ENCODE peak calls at places on chromosomes 4 and X, in eight cellular contexts. O is A549, M is ovary, J is stomach, R is upper lobe of left lung, H is GM12878, N is H1, F is transverse colon. I is an unnamed sample.

GRCh38 chr4:7371122-7371941 is 63.4 kb downstream of the PSAPL1 start:
- DNase-seq in J (no peak), M (no peak), F (no peak), O (no peak), N (no peak), R (no peak), H (no peak), I (no peak)

GRCh38 chr4:121726642-121727268 is 30.0 kb upstream of the ANXA5 start:
- DNase-seq in H (peak; percentile 47), M (no peak), R (no peak), N (no peak), J (no peak), O (peak; percentile 29), F (no peak), I (no peak)

GRCh38 chr4:57854748-57855147 is 744.6 kb upstream of the IGFBP7 start:
- DNase-seq in M (no peak), F (no peak), N (no peak), H (no peak), O (no peak), J (no peak), R (no peak), I (no peak)

GRCh38 chrX:110944323-110944761 is 148.7 kb upstream of the CHRDL1 start:
- DNase-seq in N (peak; percentile 48), J (peak; percentile 27), H (no peak), O (no peak), F (no peak), M (no peak), R (no peak), I (no peak)

GRCh38 chrX:3548743-3549441 is 164.6 kb downstream of the PRKX start:
- DNase-seq in R (no peak), O (peak; percentile 22), M (no peak), J (no peak), F (no peak), H (no peak), N (no peak), I (no peak)

GRCh38 chr4:55947254-55947882 is 1.4 kb upstream of the CEP135 start:
- DNase-seq in R (no peak), F (peak; percentile 13), N (no peak), O (no peak), H (peak; percentile 73), J (no peak), M (no peak), I (no peak)

GRCh38 chrX:118807151-118808017 is 16.2 kb upstream of the ZCCHC12 start:
- DNase-seq in N (no peak), R (peak; percentile 37), J (peak; percentile 35), M (peak; percentile 39), H (peak; percentile 15), O (peak; percentile 26), F (peak; percentile 47), I (no peak)

GRCh38 chrX:25067271-25068172 is 51.8 kb upstream of the ARX start:
- DNase-seq in N (no peak), J (no peak), O (no peak), F (no peak), H (no peak), R (no peak), M (no peak), I (no peak)

GRCh38 chr4:158172558-158173258 is at the start of gene GASK1B:
- DNase-seq in M (peak; percentile 52), O (peak; percentile 25), N (no peak), R (peak; percentile 32), F (peak; percentile 50), H (no peak), J (no peak), I (no peak)

GRCh38 chr4:110310795-110311194 is 112.4 kb upstream of the ELOVL6 start:
- DNase-seq in F (no peak), N (no peak), M (no peak), R (no peak), J (no peak), H (peak; percentile 17), O (no peak), I (no peak)

GRCh38 chr4:110306363-110306762 is 107.9 kb upstream of the ELOVL6 start:
- DNase-seq in N (no peak), F (no peak), M (no peak), J (no peak), H (no peak), R (no peak), O (no peak), I (no peak)

GRCh38 chr4:110305455-110305854 is 107.0 kb upstream of the ELOVL6 start:
- DNase-seq in H (no peak), F (no peak), O (no peak), J (no peak), N (no peak), M (no peak), R (no peak), I (no peak)

DNA sequence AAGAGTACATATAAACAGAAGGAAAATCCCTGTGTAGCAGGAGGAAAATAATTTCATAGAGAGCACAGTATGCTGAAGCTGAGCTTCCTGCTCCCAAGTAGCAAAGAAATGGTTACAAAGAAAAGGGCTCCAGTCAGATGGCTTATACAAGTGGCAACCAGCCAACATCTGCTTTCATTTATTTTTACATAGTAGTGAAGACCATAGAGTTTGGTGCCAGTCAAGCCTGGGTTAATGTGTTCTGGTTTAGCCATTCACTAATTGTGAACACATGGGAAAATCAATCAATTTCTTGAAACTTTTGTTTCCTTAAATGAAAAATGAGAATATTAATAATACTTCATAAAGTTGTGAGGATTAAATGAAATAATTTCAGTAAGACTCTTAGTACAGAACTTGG is 111.3 kb upstream of the ELOVL6 start:
- DNase-seq in J (no peak), N (no peak), O (no peak), R (no peak), F (no peak), H (no peak), M (no peak), I (no peak)
- TF ChIP-seq EP300 in J (no peak), N (no peak), O (no peak), R (no peak), F (no peak), H (no peak), M (no peak), I (no peak)

GRCh38 chr4:10006604-10007435 is 14.5 kb downstream of the SLC2A9 start:
- DNase-seq in N (no peak), H (peak; percentile 79), M (no peak), J (peak; percentile 77), O (peak; percentile 70), R (peak; percentile 81), F (peak; percentile 82), I (no peak)
- TF ChIP-seq EP300 in N (no peak), H (no peak), M (no peak), J (no peak), O (no peak), R (no peak), F (no peak), I (no peak)

GRCh38 chr4:99090511-99090910 is 1.9 kb upstream of the ADH5 start:
- DNase-seq in F (no peak), M (no peak), O (no peak), J (no peak), N (no peak), H (no peak), R (no peak), I (no peak)
- TF ChIP-seq EP300 in F (no peak), M (no peak), O (no peak), J (no peak), N (no peak), H (no peak), R (no peak), I (no peak)

GRCh38 chr4:152999376-153000067 is 63.4 kb downstream of the FHDC1 start:
- DNase-seq in M (no peak), R (no peak), H (no peak), N (no peak), J (no peak), O (no peak), F (peak; percentile 59), I (no peak)
- TF ChIP-seq EP300 in M (no peak), R (no peak), H (no peak), N (no peak), J (no peak), O (no peak), F (no peak), I (no peak)

GRCh38 chr4:60884545-60884944 is 315.6 kb upstream of the ADGRL3 start:
- DNase-seq in J (no peak), R (no peak), M (no peak), N (no peak), O (no peak), F (no peak), H (no peak), I (no peak)
- TF ChIP-seq EP300 in J (no peak), R (no peak), M (no peak), N (no peak), O (no peak), F (no peak), H (no peak), I (no peak)

DNA sequence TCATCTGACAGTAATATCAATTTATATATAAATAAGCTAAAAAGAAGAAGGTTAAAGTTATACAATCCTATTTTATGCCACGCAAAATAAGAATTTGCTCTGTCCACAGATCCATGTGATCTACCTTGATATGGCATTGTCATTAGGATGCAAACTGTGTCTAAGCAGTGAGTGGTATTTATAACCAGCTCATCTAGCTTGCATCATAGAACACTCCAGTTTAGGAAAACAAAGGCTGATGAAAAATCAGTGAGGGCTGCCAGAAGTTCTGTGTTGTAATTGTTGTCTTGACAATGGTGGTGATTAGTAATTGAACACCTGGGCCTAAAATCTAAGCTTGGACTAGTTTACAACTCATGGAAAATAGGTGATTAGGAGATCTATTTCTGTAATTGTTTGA is 111.0 kb downstream of the CPE start:
- DNase-seq in H (no peak), R (no peak), M (no peak), F (no peak), O (no peak), N (no peak), J (no peak), I (no peak)
- TF ChIP-seq EP300 in H (no peak), R (no peak), M (no peak), F (no peak), O (no peak), N (no peak), J (no peak), I (no peak)

GRCh38 chr4:147052361-147052760 is 106.7 kb upstream of the TTC29 start:
- DNase-seq in R (no peak), F (no peak), H (no peak), M (no peak), N (no peak), O (no peak), J (no peak), I (no peak)
- TF ChIP-seq EP300 in R (no peak), F (no peak), H (no peak), M (no peak), N (no peak), O (no peak), J (no peak), I (no peak)

GRCh38 chrX:108270739-108271396 is 167.4 kb downstream of the COL4A6 start:
- DNase-seq in R (no peak), F (no peak), N (no peak), J (no peak), H (no peak), M (no peak), O (no peak), I (peak; percentile 64)
- TF ChIP-seq EP300 in R (no peak), F (no peak), N (no peak), J (no peak), H (no peak), M (no peak), O (no peak), I (no peak)